ENCODE peak calls at places on chromosomes 7 and 10, in four cellular contexts. D, E, I and Q are unnamed samples. For H4K20me1, the result is how much of the 10 kb centered on the place peaks cover.

GRCh38 chr7:92359801-92360200 is 87.5 kb upstream of the GATAD1 start:
- DNase-seq in D (no peak), I (no peak), E (peak), Q (no peak)

GRCh38 chr7:31095286-31096197 is 43.4 kb downstream of the ADCYAP1R1 start:
- DNase-seq in D (no peak), E (no peak), I (no peak), Q (no peak)

GRCh38 chr7:55133630-55134392 is 115.0 kb downstream of the EGFR start:
- DNase-seq in D (peak), I (peak), E (peak), Q (no peak)

GRCh38 chr7:123131556-123132345 is 68.0 kb downstream of the SLC13A1 start:
- DNase-seq in I (no peak), E (no peak), D (no peak), Q (no peak)

GRCh38 chr10:97028126-97028831 is 157.5 kb downstream of the SLIT1 start:
- DNase-seq in I (no peak), D (peak), E (peak), Q (no peak)

GRCh38 chr7:2162959-2163358 is 69.8 kb downstream of the MAD1L1 start:
- DNase-seq in I (no peak), E (no peak), D (no peak), Q (no peak)

GRCh38 chr10:117627561-117627960 is 85.0 kb downstream of the EMX2 start:
- DNase-seq in E (no peak), I (no peak), D (no peak), Q (no peak)

GRCh38 chr10:133278577-133279265 is 2.1 kb upstream of the ADAM8 start:
- DNase-seq in E (peak), I (no peak), D (peak), Q (peak)

GRCh38 chr7:100607111-100607510 is 4.9 kb downstream of the PCOLCE start:
- DNase-seq in E (no peak), D (no peak), I (no peak), Q (no peak)

GRCh38 chr10:62626817-62627216 is 177.7 kb upstream of the ADO start:
- DNase-seq in E (peak), I (no peak), D (peak), Q (no peak)

GRCh38 chr7:127717502-127718125 is 65.6 kb downstream of the SND1 start:
- DNase-seq in E (peak), I (no peak), D (peak), Q (no peak)

GRCh38 chr10:121573541-121573941 is 24.7 kb downstream of the FGFR2 start:
- DNase-seq in E (no peak), I (no peak), D (peak), Q (no peak)

GRCh38 chr10:29861811-29862505 is 197.4 kb downstream of the JCAD start:
- DNase-seq in E (peak), I (peak), D (peak), Q (no peak)

GRCh38 chr10:85610381-85611092 is 756.1 kb downstream of the GRID1 start:
- DNase-seq in E (no peak), D (no peak), I (no peak), Q (no peak)

GRCh38 chr7:128409435-128410091 is at the start of gene IMPDH1:
- DNase-seq in D (peak), I (no peak), E (no peak), Q (no peak)

GRCh38 chr10:35195361-35196306 is 69.0 kb downstream of the CREM start:
- DNase-seq in D (peak), E (peak), I (peak), Q (peak)

GRCh38 chr10:109219935-109220334 is 703.4 kb downstream of the XPNPEP1 start:
- DNase-seq in I (no peak), D (no peak), E (no peak), Q (no peak)

GRCh38 chr10:50216894-50217293 is 34.4 kb downstream of the ASAH2 start:
- DNase-seq in E (peak), D (peak), I (no peak), Q (no peak)

GRCh38 chr7:132782777-132783633 is 206.7 kb upstream of the PLXNA4 start:
- DNase-seq in D (no peak), I (no peak), E (peak), Q (no peak)

GRCh38 chr10:132974249-132974796 is 32.0 kb upstream of the CFAP46 start:
- DNase-seq in D (no peak), E (no peak), I (no peak), Q (no peak)

GRCh38 chr10:123390874-123391273 is 236.7 kb downstream of the BUB3 start:
- DNase-seq in I (no peak), D (no peak), E (no peak), Q (no peak)

GRCh38 chr10:123391275-123392028 is 237.2 kb downstream of the BUB3 start:
- DNase-seq in I (no peak), E (no peak), D (no peak), Q (no peak)

GRCh38 chr10:123389520-123389919 is 235.3 kb downstream of the BUB3 start:
- DNase-seq in I (no peak), E (no peak), D (no peak), Q (no peak)

GRCh38 chr10:123392182-123392930 is 238.2 kb downstream of the BUB3 start:
- DNase-seq in I (no peak), E (no peak), D (no peak), Q (no peak)

GRCh38 chr10:123390332-123390731 is 236.1 kb downstream of the BUB3 start:
- DNase-seq in E (no peak), I (no peak), D (no peak), Q (no peak)
- H3K27ac ChIP-seq in E (no peak), I (no peak), D (no peak), Q (no peak)

GRCh38 chr7:25949672-25950487 is 202.1 kb upstream of the NFE2L3 start:
- DNase-seq in E (no peak), D (no peak), I (no peak), Q (no peak)
- H3K9ac ChIP-seq in E (no peak), D (peak), I (no peak), Q (peak)

DNA sequence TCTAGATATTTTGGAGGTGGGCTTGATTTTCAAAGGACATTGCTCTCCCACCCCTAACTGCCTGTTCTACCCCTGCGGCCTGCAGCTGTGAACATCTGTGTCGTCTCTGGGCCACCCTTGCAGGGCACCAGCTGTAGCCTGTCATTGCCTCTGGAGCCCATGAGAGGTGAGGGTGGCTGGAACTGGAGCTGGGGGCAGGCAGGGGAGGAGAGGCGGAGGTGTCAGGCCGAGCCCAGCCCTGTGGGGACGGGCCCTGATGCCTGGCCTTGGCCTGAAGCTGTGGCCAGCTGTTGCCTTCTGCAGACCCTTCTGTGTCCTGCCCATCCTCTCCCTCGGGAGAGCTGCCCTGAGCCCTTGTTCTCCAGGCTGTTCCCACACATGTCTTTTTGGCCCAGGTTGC is 44.5 kb downstream of the PALD1 start:
- DNase-seq in D (no peak), I (no peak), E (no peak), Q (no peak)
- H4K20me1 ChIP-seq in D (under half), I (under half), E (under half), Q (under half)

DNA sequence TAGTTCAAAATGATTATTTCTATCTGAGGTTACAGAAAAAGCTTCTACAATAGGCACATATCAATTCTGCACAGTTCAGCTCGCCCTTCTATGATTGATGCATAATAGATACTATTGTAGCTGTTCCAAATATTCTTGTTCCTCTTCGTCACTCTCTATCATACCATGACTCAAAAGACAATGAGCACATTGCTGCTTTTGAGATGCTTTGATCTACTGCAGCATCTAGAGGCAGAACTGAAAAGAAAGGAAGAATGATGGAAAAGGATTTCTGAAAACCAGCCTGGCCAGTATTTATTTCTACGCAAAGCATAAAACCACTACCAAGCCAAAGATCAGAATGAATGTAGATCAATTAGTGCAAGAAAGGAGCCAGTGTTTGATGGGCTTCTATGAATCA is 59.3 kb upstream of the PLXDC2 start:
- DNase-seq in E (no peak), I (no peak), D (no peak), Q (no peak)
- H3K27ac ChIP-seq in E (no peak), I (no peak), D (no peak), Q (no peak)

GRCh38 chr10:79287973-79288715 is 59.1 kb upstream of the PPIF start:
- DNase-seq in E (no peak), I (no peak), D (no peak), Q (no peak)
- H3K9ac ChIP-seq in E (no peak), I (no peak), D (no peak), Q (no peak)

GRCh38 chr10:115328331-115328730 is 235.2 kb downstream of the ATRNL1 start:
- DNase-seq in E (no peak), D (no peak), I (no peak), Q (no peak)
- H4K20me1 ChIP-seq in E (under half), D (under half), I (under half), Q (under half)